ENCODE peak calls at places on chromosome 6, in six cellular contexts. One of them, this sample, is unnamed.

GRCh38 chr6:7894272-7895124 is 16.1 kb downstream of the TXNDC5 start:
- DNase-seq in A549: no peak
- DNase-seq in HepG2: no peak
- DNase-seq in endothelial cell of umbilical vein: peak
- DNase-seq in K562: no peak
- DNase-seq in GM12878: no peak
- DNase-seq in this sample: no peak

GRCh38 chr6:3264356-3264755 is 5.6 kb downstream of the PSMG4 start:
- DNase-seq in A549: no peak
- DNase-seq in HepG2: no peak
- DNase-seq in endothelial cell of umbilical vein: no peak
- DNase-seq in K562: no peak
- DNase-seq in GM12878: no peak
- DNase-seq in this sample: no peak

GRCh38 chr6:71619836-71620235 is 266.5 kb upstream of the RIMS1 start:
- DNase-seq in A549: no peak
- DNase-seq in HepG2: no peak
- DNase-seq in endothelial cell of umbilical vein: no peak
- DNase-seq in K562: no peak
- DNase-seq in GM12878: no peak
- DNase-seq in this sample: no peak

GRCh38 chr6:78300885-78301284 is 566.5 kb upstream of the IRAK1BP1 start:
- DNase-seq in A549: no peak
- DNase-seq in HepG2: no peak
- DNase-seq in endothelial cell of umbilical vein: no peak
- DNase-seq in K562: no peak
- DNase-seq in GM12878: no peak
- DNase-seq in this sample: no peak

GRCh38 chr6:4732691-4733315 is 43.4 kb upstream of the CDYL start:
- DNase-seq in A549: peak
- DNase-seq in HepG2: peak
- DNase-seq in endothelial cell of umbilical vein: peak
- DNase-seq in K562: peak
- DNase-seq in GM12878: no peak
- DNase-seq in this sample: no peak

GRCh38 chr6:52186480-52186879 is 305 bp downstream of the IL17A start:
- DNase-seq in A549: no peak
- DNase-seq in HepG2: no peak
- DNase-seq in endothelial cell of umbilical vein: no peak
- DNase-seq in K562: no peak
- DNase-seq in GM12878: no peak
- DNase-seq in this sample: no peak

GRCh38 chr6:90472716-90473115 is 114.2 kb downstream of the MAP3K7 start:
- DNase-seq in A549: no peak
- DNase-seq in HepG2: no peak
- DNase-seq in endothelial cell of umbilical vein: no peak
- DNase-seq in K562: no peak
- DNase-seq in GM12878: no peak
- DNase-seq in this sample: no peak

GRCh38 chr6:1325471-1326309 is 13.8 kb downstream of the FOXQ1 start:
- DNase-seq in A549: peak
- DNase-seq in HepG2: peak
- DNase-seq in endothelial cell of umbilical vein: no peak
- DNase-seq in K562: no peak
- DNase-seq in GM12878: no peak
- DNase-seq in this sample: peak

GRCh38 chr6:150392452-150393220 is 23.8 kb downstream of the IYD start:
- DNase-seq in A549: peak
- DNase-seq in HepG2: no peak
- DNase-seq in endothelial cell of umbilical vein: no peak
- DNase-seq in K562: no peak
- DNase-seq in GM12878: no peak
- DNase-seq in this sample: no peak
- TF ChIP-seq MYC in A549: no peak
- TF ChIP-seq MYC in HepG2: no peak
- TF ChIP-seq MYC in endothelial cell of umbilical vein: no peak
- TF ChIP-seq MYC in K562: no peak
- TF ChIP-seq MYC in GM12878: no peak
- TF ChIP-seq MYC in this sample: no peak

GRCh38 chr6:160005211-160005610 is 36.3 kb downstream of the IGF2R start:
- DNase-seq in A549: no peak
- DNase-seq in HepG2: no peak
- DNase-seq in endothelial cell of umbilical vein: no peak
- DNase-seq in K562: no peak
- DNase-seq in GM12878: no peak
- DNase-seq in this sample: no peak

GRCh38 chr6:160005861-160006540 is 37.1 kb downstream of the IGF2R start:
- DNase-seq in A549: no peak
- DNase-seq in HepG2: no peak
- DNase-seq in endothelial cell of umbilical vein: peak
- DNase-seq in K562: no peak
- DNase-seq in GM12878: no peak
- DNase-seq in this sample: no peak

GRCh38 chr6:160004419-160005160 is 35.7 kb downstream of the IGF2R start:
- DNase-seq in A549: no peak
- DNase-seq in HepG2: no peak
- DNase-seq in endothelial cell of umbilical vein: no peak
- DNase-seq in K562: no peak
- DNase-seq in GM12878: no peak
- DNase-seq in this sample: no peak

GRCh38 chr6:160002882-160003281 is 34.0 kb downstream of the IGF2R start:
- DNase-seq in A549: no peak
- DNase-seq in HepG2: no peak
- DNase-seq in endothelial cell of umbilical vein: no peak
- DNase-seq in K562: no peak
- DNase-seq in GM12878: no peak
- DNase-seq in this sample: no peak

DNA sequence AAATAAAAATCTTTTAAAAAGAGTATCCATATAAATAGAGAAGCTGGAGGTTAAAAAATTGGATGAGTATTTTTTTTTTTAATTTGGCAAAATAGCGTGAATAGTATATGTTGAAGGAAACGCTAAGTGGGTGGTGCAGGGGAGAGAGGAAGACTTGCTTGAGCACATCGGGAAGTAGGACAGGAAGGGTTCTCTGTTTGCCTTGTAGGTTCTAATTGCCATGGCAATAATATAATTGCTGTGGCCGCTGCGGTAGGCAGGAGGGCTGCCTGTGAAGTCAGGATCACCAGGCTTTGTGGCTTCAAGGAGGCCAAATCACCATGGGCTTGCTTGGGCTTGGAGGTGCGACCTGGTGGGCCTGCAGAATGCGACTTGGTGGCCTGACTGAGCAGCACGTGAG is 35.1 kb downstream of the IGF2R start:
- DNase-seq in A549: no peak
- DNase-seq in HepG2: no peak
- DNase-seq in endothelial cell of umbilical vein: no peak
- DNase-seq in K562: no peak
- DNase-seq in GM12878: no peak
- DNase-seq in this sample: no peak
- TF ChIP-seq MYC in A549: no peak
- TF ChIP-seq MYC in HepG2: no peak
- TF ChIP-seq MYC in endothelial cell of umbilical vein: no peak
- TF ChIP-seq MYC in K562: no peak
- TF ChIP-seq MYC in GM12878: no peak
- TF ChIP-seq MYC in this sample: no peak

DNA sequence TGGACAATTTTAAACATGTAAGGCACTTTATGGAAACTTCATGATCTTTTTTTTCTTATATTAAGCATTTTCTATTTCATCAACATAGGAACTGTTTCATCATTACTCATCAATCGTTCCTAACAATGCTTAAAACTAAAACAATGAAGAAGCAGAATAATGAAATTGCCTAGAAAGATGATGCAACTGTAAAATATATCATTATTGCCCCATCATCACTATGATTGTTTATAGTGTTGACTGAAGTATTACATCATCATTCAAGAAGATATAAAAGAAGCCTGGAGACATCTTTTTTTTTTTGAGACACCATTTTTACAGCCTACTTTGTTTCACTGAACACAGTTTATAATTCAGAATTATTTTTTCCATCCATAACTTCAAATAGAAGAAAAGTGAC is 147.2 kb downstream of the TRDN start:
- DNase-seq in A549: no peak
- DNase-seq in HepG2: no peak
- DNase-seq in endothelial cell of umbilical vein: no peak
- DNase-seq in K562: no peak
- DNase-seq in GM12878: no peak
- DNase-seq in this sample: no peak
- TF ChIP-seq MYC in A549: no peak
- TF ChIP-seq MYC in HepG2: no peak
- TF ChIP-seq MYC in endothelial cell of umbilical vein: no peak
- TF ChIP-seq MYC in K562: no peak
- TF ChIP-seq MYC in GM12878: no peak
- TF ChIP-seq MYC in this sample: no peak

DNA sequence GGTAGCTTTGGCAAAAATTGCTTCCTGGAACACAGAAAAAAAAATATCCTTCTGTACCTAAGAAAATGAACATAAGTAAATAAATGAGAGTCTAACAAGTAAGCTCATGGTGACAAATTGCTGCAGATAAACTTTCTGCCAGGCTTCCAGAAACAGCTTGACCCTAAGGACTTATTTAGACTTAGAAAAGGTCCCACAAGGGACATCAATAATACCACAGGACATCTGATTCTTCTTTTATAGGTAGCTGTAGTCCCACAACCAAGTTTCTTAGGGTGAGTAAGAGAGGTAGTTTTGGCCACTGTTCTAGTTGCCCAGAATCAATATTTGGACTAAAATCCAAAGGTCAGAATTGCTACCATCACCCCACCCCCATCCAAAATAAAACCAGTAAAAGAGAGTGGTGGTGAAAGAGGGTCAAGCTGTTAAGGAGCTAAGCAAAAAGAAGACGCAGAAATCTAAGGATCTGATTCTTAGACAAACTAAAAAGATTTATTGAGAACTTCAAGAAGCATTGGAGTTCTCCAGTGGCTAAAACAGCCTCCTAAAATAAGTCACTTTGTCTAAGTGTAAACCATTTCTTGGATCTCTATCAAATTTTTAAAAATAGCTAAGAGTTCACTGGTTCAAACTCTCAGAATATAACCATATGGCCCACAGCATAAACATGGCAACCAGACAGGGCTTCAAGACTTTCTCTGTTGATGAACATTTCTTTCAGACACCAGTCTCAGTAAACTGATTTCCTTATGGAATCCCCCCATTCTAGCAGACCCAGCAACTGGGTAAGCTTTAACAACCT is 180.6 kb downstream of the PTPRK start:
- DNase-seq in A549: no peak
- DNase-seq in HepG2: peak
- DNase-seq in endothelial cell of umbilical vein: no peak
- DNase-seq in K562: no peak
- DNase-seq in GM12878: no peak
- DNase-seq in this sample: no peak
- TF ChIP-seq MYC in A549: no peak
- TF ChIP-seq MYC in HepG2: no peak
- TF ChIP-seq MYC in endothelial cell of umbilical vein: no peak
- TF ChIP-seq MYC in K562: no peak
- TF ChIP-seq MYC in GM12878: no peak
- TF ChIP-seq MYC in this sample: no peak

GRCh38 chr6:119533603-119534279 is 184.2 kb upstream of the MAN1A1 start:
- DNase-seq in A549: no peak
- DNase-seq in HepG2: no peak
- DNase-seq in endothelial cell of umbilical vein: no peak
- DNase-seq in K562: no peak
- DNase-seq in GM12878: peak
- DNase-seq in this sample: no peak
- TF ChIP-seq MYC in A549: no peak
- TF ChIP-seq MYC in HepG2: no peak
- TF ChIP-seq MYC in endothelial cell of umbilical vein: no peak
- TF ChIP-seq MYC in K562: no peak
- TF ChIP-seq MYC in GM12878: no peak
- TF ChIP-seq MYC in this sample: no peak

GRCh38 chr6:108164537-108164814 is 1.3 kb upstream of the NR2E1 start:
- DNase-seq in A549: no peak
- DNase-seq in HepG2: no peak
- DNase-seq in endothelial cell of umbilical vein: no peak
- DNase-seq in K562: no peak
- DNase-seq in GM12878: no peak
- DNase-seq in this sample: no peak

GRCh38 chr6:108167449-108167903 is 1.7 kb downstream of the NR2E1 start:
- DNase-seq in A549: no peak
- DNase-seq in HepG2: no peak
- DNase-seq in endothelial cell of umbilical vein: no peak
- DNase-seq in K562: no peak
- DNase-seq in GM12878: no peak
- DNase-seq in this sample: no peak

GRCh38 chr6:108164815-108165706 is 761 bp upstream of the NR2E1 start:
- DNase-seq in A549: no peak
- DNase-seq in HepG2: no peak
- DNase-seq in endothelial cell of umbilical vein: no peak
- DNase-seq in K562: no peak
- DNase-seq in GM12878: no peak
- DNase-seq in this sample: no peak

GRCh38 chr6:108166664-108167448 is 1.0 kb downstream of the NR2E1 start:
- DNase-seq in A549: no peak
- DNase-seq in HepG2: no peak
- DNase-seq in endothelial cell of umbilical vein: no peak
- DNase-seq in K562: no peak
- DNase-seq in GM12878: no peak
- DNase-seq in this sample: no peak

GRCh38 chr6:108165714-108166663 is at the start of gene NR2E1:
- DNase-seq in A549: peak
- DNase-seq in HepG2: no peak
- DNase-seq in endothelial cell of umbilical vein: no peak
- DNase-seq in K562: no peak
- DNase-seq in GM12878: no peak
- DNase-seq in this sample: no peak
- TF ChIP-seq MYC in A549: no peak
- TF ChIP-seq MYC in HepG2: no peak
- TF ChIP-seq MYC in endothelial cell of umbilical vein: no peak
- TF ChIP-seq MYC in K562: no peak
- TF ChIP-seq MYC in GM12878: no peak
- TF ChIP-seq MYC in this sample: no peak

This sample was measured in NB4.